ENCODE peak calls at places on chromosomes 6 and 20, in five cellular contexts. H is substantia nigra, R is WERI-Rb-1, U is cardiac muscle cell, K is right atrium auricular region. B is an unnamed sample.

GRCh38 chr20:49360242-49360968 is 82.5 kb upstream of the ZNFX1 start:
- DNase-seq in H (no peak), R (no peak), U (no peak), K (no peak), B (no peak)

GRCh38 chr6:167795874-167796667 is 30.6 kb upstream of the AFDN start:
- DNase-seq in H (peak; percentile 71), R (no peak), U (no peak), K (no peak), B (peak; percentile 57)

GRCh38 chr6:17932362-17932852 is 55.0 kb downstream of the KIF13A start:
- DNase-seq in H (no peak), R (no peak), U (peak; percentile 84), K (peak; percentile 83), B (no peak)

GRCh38 chr20:2162125-2162822 is 60.6 kb downstream of the STK35 start:
- DNase-seq in H (no peak), R (no peak), U (no peak), K (no peak), B (no peak)

GRCh38 chr6:14361297-14361696 is 243.7 kb downstream of the CD83 start:
- DNase-seq in H (no peak), R (no peak), U (no peak), K (no peak), B (no peak)

GRCh38 chr6:156886409-156886808 is 109.2 kb downstream of the ARID1B start:
- DNase-seq in H (no peak), R (no peak), U (no peak), K (no peak), B (no peak)

GRCh38 chr6:89368107-89368506 is 15.6 kb upstream of the UBE2J1 start:
- DNase-seq in H (peak; percentile 53), R (peak; percentile 66), U (peak; percentile 83), K (no peak), B (no peak)

GRCh38 chr6:99613705-99614429 is 7.2 kb downstream of the PRDM13 start:
- DNase-seq in H (no peak), R (peak; percentile 58), U (peak; percentile 47), K (no peak), B (no peak)

GRCh38 chr6:145544514-145544913 is 190.8 kb downstream of the EPM2A start:
- DNase-seq in H (no peak), R (no peak), U (no peak), K (no peak), B (no peak)

GRCh38 chr6:37027811-37028469 is 22.5 kb downstream of the FGD2 start:
- DNase-seq in H (no peak), R (no peak), U (no peak), K (no peak), B (no peak)

GRCh38 chr20:62504323-62504722 is 28.5 kb upstream of the GATA5 start:
- DNase-seq in H (no peak), R (no peak), U (no peak), K (no peak), B (no peak)

GRCh38 chr20:61712632-61713031 is 353.0 kb downstream of the TAF4 start:
- DNase-seq in H (no peak), R (no peak), U (no peak), K (no peak), B (no peak)

GRCh38 chr6:16876201-16876600 is 114.9 kb upstream of the ATXN1 start:
- DNase-seq in H (no peak), R (no peak), U (no peak), K (no peak), B (no peak)

GRCh38 chr6:3625161-3625979 is 126.1 kb downstream of the PXDC1 start:
- DNase-seq in H (no peak), R (no peak), U (no peak), K (peak; percentile 42), B (peak; percentile 39)

GRCh38 chr6:74357329-74357728 is 661.3 kb downstream of the CD109 start:
- DNase-seq in H (no peak), R (no peak), U (no peak), K (no peak), B (no peak)

GRCh38 chr20:31587545-31588389 is 17.3 kb upstream of the ID1 start:
- DNase-seq in H (peak; percentile 10), R (no peak), U (peak; percentile 56), K (no peak), B (no peak)

GRCh38 chr20:32685541-32686529 is 12.1 kb upstream of the C20orf203 start:
- DNase-seq in H (no peak), R (peak; percentile 67), U (no peak), K (no peak), B (no peak)

GRCh38 chr6:13846841-13847240 is 32.5 kb upstream of the MCUR1 start:
- DNase-seq in H (no peak), R (peak; percentile 44), U (no peak), K (no peak), B (no peak)

GRCh38 chr20:10536531-10536930 is 101.4 kb downstream of the SLX4IP start:
- DNase-seq in H (no peak), R (peak; percentile 42), U (no peak), K (no peak), B (peak; percentile 56)

GRCh38 chr20:58711266-58712051 is 18.9 kb downstream of the NPEPL1 start:
- DNase-seq in H (no peak), R (no peak), U (no peak), K (peak; percentile 50), B (peak; percentile 7)

GRCh38 chr6:137315081-137315480 is 95.9 kb upstream of the IFNGR1 start:
- DNase-seq in H (no peak), R (no peak), U (no peak), K (no peak), B (no peak)

GRCh38 chr6:119791746-119792145 is 442.2 kb upstream of the MAN1A1 start:
- DNase-seq in H (no peak), R (no peak), U (no peak), K (no peak), B (no peak)

GRCh38 chr6:24495516-24495847 is 713 bp downstream of the ALDH5A1 start:
- DNase-seq in H (peak; percentile 17), R (peak; percentile 89), U (peak; percentile 57), K (peak; percentile 60), B (peak; percentile 31)

GRCh38 chr6:12339808-12340487 is 49.8 kb downstream of the EDN1 start:
- DNase-seq in H (no peak), R (peak; percentile 92), U (no peak), K (no peak), B (no peak)

GRCh38 chr6:133587841-133588240 is 301.1 kb upstream of the TCF21 start:
- DNase-seq in H (no peak), R (no peak), U (no peak), K (no peak), B (no peak)

GRCh38 chr6:160240691-160241084 is 17.9 kb downstream of the SLC22A2 start:
- DNase-seq in H (no peak), R (no peak), U (no peak), K (no peak), B (no peak)

DNA sequence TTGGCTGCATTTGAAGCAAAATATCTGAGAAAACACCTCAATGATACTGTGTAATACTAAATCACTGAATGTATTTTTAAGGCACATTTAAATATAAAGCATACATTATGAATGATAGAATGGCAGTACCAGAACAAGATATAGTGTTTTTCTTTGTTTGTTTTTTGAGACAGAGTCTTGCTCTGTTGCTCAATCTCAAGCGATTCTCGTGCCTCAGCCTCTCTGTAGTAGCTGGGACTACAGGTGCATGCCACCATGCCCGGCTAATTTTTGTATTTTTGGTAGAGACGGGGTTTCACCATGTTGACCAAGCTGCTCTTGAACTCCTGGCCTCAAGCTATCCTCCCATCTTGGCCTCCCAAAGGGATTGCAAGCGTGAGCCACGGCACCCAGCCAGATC is 2.3 kb upstream of the BICRAL start:
- DNase-seq in H (no peak), R (no peak), U (no peak), K (no peak), B (no peak)
- H3K27ac ChIP-seq in H (no peak overlapping the region), R (no peak overlapping the region), U (no peak overlapping the region), K (no peak overlapping the region), B (no peak overlapping the region)

DNA sequence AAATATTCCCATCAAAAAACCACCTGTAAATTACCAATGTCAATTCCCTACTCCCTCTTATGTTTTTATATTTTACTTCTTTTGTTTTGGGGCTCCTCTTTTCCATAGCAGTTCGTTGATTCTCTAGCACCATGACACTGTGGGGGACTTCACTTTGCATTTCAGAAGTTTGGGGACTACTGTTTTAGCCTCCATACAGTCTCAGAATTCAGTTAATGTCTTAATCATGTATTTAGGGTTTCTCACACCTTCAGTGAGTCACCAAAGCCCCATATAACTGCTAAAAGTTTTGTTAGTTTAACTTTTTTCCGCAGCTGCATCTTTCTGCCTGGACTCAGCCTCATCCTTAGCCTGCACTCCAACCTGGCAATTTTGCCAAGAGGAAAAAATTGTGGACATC is 20.7 kb upstream of the AIG1 start:
- DNase-seq in H (no peak), R (no peak), U (no peak), K (no peak), B (no peak)
- H3K27ac ChIP-seq in H (no peak overlapping the region), R (no peak overlapping the region), U (no peak overlapping the region), K (no peak overlapping the region), B (no peak overlapping the region)

GRCh38 chr6:169451065-169451840 is 197.6 kb upstream of the THBS2 start:
- DNase-seq in H (no peak), R (no peak), U (no peak), K (no peak), B (no peak)
- H3K27ac ChIP-seq in H (no peak overlapping the region), R (no peak overlapping the region), U (no peak overlapping the region), K (peak overlapping the region; percentile 83), B (peak overlapping the region; percentile 82)

GRCh38 chr6:92160226-92160625 is 1259.1 kb downstream of the EPHA7 start:
- DNase-seq in H (no peak), R (no peak), U (no peak), K (no peak), B (no peak)

GRCh38 chr6:92159046-92159445 is 1260.3 kb downstream of the EPHA7 start:
- DNase-seq in H (no peak), R (no peak), U (no peak), K (no peak), B (no peak)

DNA sequence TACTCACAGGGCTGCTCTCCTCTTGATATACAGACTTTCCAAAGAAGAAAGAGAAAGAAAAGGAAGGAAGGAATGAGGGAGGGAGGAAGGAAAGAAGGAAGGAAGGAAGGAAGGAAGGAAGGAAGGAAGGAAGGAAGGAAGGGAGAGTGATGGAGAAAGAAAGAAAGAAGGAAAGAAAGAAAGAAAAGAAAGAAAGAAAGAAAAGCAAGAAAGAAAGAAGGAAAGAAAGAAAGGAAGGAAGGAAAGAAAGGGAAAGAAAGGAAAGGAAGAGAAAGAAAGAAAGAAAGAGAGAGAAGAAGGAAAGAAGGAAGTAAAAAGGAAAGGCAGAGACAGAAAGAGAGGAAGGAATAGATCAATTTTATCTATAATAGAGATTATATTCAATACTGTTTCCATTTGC is 1257.4 kb downstream of the EPHA7 start:
- DNase-seq in H (no peak), R (no peak), U (no peak), K (no peak), B (no peak)
- H3K27ac ChIP-seq in H (no peak overlapping the region), R (no peak overlapping the region), U (no peak overlapping the region), K (no peak overlapping the region), B (no peak overlapping the region)

GRCh38 chr6:30102701-30103629 is 9.9 kb downstream of the TRIM31 start:
- DNase-seq in H (peak; percentile 79), R (peak; percentile 93), U (peak; percentile 86), K (peak; percentile 93), B (peak; percentile 90)
- H3K27ac ChIP-seq in H (no peak overlapping the region), R (no peak overlapping the region), U (no peak overlapping the region), K (peak overlapping the region; percentile 68), B (peak overlapping the region; percentile 93)

GRCh38 chr6:35297541-35298481 is at the start of gene DEF6:
- DNase-seq in H (peak; percentile 38), R (peak; percentile 97), U (peak; percentile 93), K (peak; percentile 83), B (peak; percentile 88)
- H3K27ac ChIP-seq in H (peak within 1 kb of the TSS; percentile 74), R (peak within 1 kb of the TSS; percentile 70), U (no peak within 1 kb of the TSS), K (no peak within 1 kb of the TSS), B (peak within 1 kb of the TSS; percentile 89)

GRCh38 chr20:63736893-63737689 is 627 bp downstream of the LIME1 start:
- DNase-seq in H (no peak), R (no peak), U (no peak), K (no peak), B (no peak)
- H3K27ac ChIP-seq in H (no peak overlapping the region), R (no peak overlapping the region), U (no peak overlapping the region), K (no peak overlapping the region), B (peak overlapping the region; percentile 7)

B was measured in breast epithelium.